ENCODE peak calls at places on chromosomes 1 and 21, in four cellular contexts. V is tibial nerve, F is body of pancreas, A is Karpas-422. L is an unnamed sample. For H3K27me3 and H3K4me1, the result is how much of the 10 kb centered on the place peaks cover.

GRCh38 chr21:26788783-26789182 is 56.4 kb downstream of the ADAMTS1 start:
- DNase-seq in V (no peak), A (no peak), F (peak), L (no peak)

GRCh38 chr1:244113532-244114320 is 62.6 kb downstream of the ZBTB18 start:
- DNase-seq in F (no peak), A (no peak), V (no peak), L (no peak)

GRCh38 chr1:17717595-17717994 is 37.5 kb upstream of the ACTL8 start:
- DNase-seq in F (no peak), A (no peak), V (no peak), L (no peak)

GRCh38 chr1:63752176-63752575 is 21.6 kb upstream of the ROR1 start:
- DNase-seq in F (no peak), V (no peak), A (no peak), L (no peak)

GRCh38 chr21:27407296-27407695 is 440.4 kb upstream of the ADAMTS5 start:
- DNase-seq in F (no peak), A (no peak), V (no peak), L (no peak)

GRCh38 chr1:238232036-238232744 is 341.5 kb upstream of the ZP4 start:
- DNase-seq in A (no peak), V (no peak), F (peak), L (no peak)

GRCh38 chr1:245605480-245606156 is 450.8 kb downstream of the KIF26B start:
- DNase-seq in A (no peak), F (peak), V (no peak), L (no peak)

GRCh38 chr1:70048336-70048735 is 157.0 kb downstream of the LRRC40 start:
- DNase-seq in A (no peak), F (no peak), V (no peak), L (no peak)

GRCh38 chr1:83053446-83053845 is 945.5 kb downstream of the TTLL7 start:
- DNase-seq in F (no peak), A (no peak), V (no peak), L (no peak)

GRCh38 chr1:67552336-67552759 is 122.1 kb upstream of the SERBP1 start:
- DNase-seq in A (peak), V (no peak), F (no peak), L (no peak)

GRCh38 chr1:85224734-85225623 is 24.2 kb upstream of the SYDE2 start:
- DNase-seq in A (no peak), V (no peak), F (peak), L (no peak)

GRCh38 chr1:158407092-158407491 is 7.8 kb upstream of the OR10T2 start:
- DNase-seq in V (no peak), A (no peak), F (no peak), L (no peak)

GRCh38 chr1:230891413-230891812 is 23.1 kb upstream of the C1orf198 start:
- DNase-seq in A (no peak), V (no peak), F (no peak), L (no peak)

GRCh38 chr1:31665264-31665878 is 20.7 kb upstream of the PEF1 start:
- DNase-seq in V (peak), F (no peak), A (no peak), L (no peak)

GRCh38 chr1:168372857-168373520 is 92.3 kb downstream of the TBX19 start:
- DNase-seq in V (no peak), F (no peak), A (no peak), L (no peak)

GRCh38 chr1:72235062-72235461 is 47.3 kb downstream of the NEGR1 start:
- DNase-seq in A (no peak), F (no peak), V (no peak), L (no peak)

GRCh38 chr1:235068155-235069121 is 60.2 kb downstream of the TOMM20 start:
- DNase-seq in A (no peak), V (no peak), F (no peak), L (no peak)
- H3K4me3 ChIP-seq in A (no peak), V (no peak), F (no peak), L (no peak)

DNA sequence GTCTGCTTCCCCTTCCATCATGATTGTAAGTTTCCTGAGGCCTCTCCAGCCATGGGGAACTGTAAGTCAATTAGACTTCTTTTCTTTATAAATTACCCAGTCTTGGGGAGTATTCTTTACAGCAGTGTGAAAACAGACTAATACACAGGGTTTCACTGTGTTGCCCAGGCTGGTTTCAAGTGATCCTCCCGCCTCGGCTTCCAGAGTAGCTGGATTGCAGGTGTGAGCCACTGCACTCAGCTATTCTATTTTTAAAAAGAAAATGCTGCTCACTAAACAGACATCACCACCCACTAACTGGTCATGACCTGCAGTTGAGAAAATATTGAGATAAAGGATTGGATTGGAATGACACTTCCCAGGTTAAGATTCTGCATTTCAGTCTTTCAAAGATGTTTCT is 20.8 kb upstream of the SLC2A7 start:
- DNase-seq in F (no peak), V (no peak), A (no peak), L (no peak)
- H3K27me3 ChIP-seq in F (under half), V (under half), A (under half), L (under half)

GRCh38 chr21:46152939-46153258 is 2.5 kb downstream of the FTCD start:
- DNase-seq in F (peak), V (no peak), A (no peak), L (no peak)

GRCh38 chr21:46153259-46154154 is 1.9 kb downstream of the FTCD start:
- DNase-seq in V (peak), A (peak), F (peak), L (no peak)

GRCh38 chr21:46151261-46151988 is 4.0 kb downstream of the FTCD start:
- DNase-seq in V (peak), F (no peak), A (no peak), L (no peak)

GRCh38 chr21:46150491-46151121 is 4.8 kb downstream of the FTCD start:
- DNase-seq in F (no peak), A (no peak), V (peak), L (no peak)

DNA sequence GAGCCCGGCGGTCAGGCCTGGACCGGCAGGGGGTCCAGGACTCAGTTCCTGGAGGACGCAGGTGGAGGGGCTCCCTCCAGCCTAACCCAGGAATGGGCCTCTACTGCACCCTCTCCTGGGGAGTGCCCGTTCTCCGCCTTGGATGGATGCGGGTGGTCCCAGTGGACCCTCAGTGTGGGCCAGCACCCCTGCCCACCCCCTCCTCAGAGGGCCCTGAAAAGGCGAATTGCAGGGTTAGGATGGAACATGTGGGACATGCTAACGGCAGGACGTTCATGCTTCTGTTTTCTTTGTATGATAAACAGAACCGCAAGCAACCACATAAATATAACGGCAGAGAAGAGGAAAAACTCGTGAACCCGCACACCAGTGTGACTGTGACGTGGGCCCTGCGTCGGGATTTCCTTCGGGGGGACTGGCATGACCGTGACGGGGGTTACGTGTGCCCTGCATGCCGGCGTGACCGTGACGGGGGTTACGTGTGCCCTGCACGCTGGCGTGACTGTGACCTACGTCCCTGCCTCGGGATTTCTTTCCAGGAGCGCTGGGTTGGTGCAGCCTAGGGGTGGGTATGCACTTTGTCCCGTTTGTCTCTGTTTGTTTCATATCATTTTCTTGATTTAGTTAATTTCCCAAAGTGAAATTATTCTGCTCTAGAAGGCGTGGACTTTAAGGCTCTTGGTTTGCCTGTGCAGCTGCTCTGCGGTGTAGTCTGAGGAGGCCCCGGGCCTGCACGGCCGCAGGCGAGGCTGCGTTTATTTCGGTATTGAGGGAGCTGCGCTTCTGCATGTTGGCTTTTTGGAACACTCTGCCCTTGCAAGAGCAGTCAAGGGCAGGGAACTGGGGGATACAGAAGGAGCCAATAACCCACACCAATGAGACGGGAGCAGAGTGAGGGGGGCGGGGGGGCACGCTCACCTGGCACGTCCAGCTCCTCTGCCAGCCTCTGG is 3.1 kb downstream of the FTCD start:
- DNase-seq in F (peak), A (no peak), V (no peak), L (no peak)
- H3K4me1 ChIP-seq in F (under half), A (under half), V (under half), L (under half)

GRCh38 chr1:1436634-1437032 is 1.1 kb downstream of the VWA1 start:
- DNase-seq in A (no peak), F (no peak), V (no peak), L (no peak)
- H3K4me3 ChIP-seq in A (no peak), F (no peak), V (peak), L (peak)

GRCh38 chr1:218673170-218673569 is 328.0 kb downstream of the TGFB2 start:
- DNase-seq in A (no peak), F (no peak), V (no peak), L (no peak)

GRCh38 chr1:218676991-218677390 is 331.9 kb downstream of the TGFB2 start:
- DNase-seq in V (no peak), F (no peak), A (no peak), L (no peak)

GRCh38 chr1:218670875-218671274 is 325.7 kb downstream of the TGFB2 start:
- DNase-seq in A (no peak), F (no peak), V (no peak), L (no peak)

GRCh38 chr1:218671573-218671972 is 326.4 kb downstream of the TGFB2 start:
- DNase-seq in V (no peak), A (no peak), F (no peak), L (no peak)

DNA sequence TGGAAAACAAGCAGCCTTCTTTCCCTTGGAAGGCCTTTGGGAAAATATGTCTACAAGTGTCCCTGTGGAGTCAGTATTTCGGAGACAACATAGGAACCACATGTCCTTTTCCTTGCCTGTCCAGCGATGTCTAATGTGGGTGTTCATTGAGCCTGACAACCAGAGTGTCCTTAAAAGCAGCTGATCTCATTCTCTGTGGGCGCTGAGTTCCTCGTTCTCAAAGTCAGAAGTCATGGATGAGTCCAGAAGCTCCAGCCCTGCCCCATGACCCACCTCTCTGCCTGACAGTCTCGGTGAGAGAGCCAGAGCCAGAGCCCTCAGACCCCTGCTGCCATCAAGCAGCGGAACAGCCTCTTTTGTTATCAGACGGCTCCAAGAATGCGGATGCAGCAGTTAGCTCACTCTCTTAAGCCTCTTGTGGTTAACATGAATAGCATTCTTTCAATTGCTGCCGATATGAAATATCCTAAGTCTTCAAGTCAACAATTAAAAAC is 329.2 kb downstream of the TGFB2 start:
- DNase-seq in V (no peak), F (peak), A (no peak), L (no peak)
- H3K27me3 ChIP-seq in V (under half), F (under half), A (under half), L (under half)

DNA sequence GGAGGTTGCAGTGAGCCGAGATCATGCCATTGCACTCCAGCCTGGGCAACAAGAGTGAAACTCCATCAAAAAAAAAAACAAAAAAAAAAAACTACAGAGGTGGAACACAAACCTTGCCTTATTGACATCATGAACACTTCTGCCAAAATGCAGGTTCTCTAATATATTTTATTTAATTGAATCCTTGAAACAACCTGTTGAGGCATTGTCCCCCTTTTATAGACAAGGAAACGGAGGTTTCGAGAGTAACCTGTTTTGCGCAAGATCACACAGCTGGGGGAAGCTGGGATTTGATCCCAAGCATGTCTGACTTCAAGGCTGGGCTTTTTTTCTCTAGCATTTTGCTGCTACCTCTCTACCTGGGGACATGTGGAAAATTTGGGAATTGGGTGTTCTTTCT is 2.8 kb downstream of the SZRD1 start:
- DNase-seq in A (no peak), V (no peak), F (no peak), L (no peak)
- H3K4me1 ChIP-seq in A (under half), V (under half), F (half or more), L (half or more)

DNA sequence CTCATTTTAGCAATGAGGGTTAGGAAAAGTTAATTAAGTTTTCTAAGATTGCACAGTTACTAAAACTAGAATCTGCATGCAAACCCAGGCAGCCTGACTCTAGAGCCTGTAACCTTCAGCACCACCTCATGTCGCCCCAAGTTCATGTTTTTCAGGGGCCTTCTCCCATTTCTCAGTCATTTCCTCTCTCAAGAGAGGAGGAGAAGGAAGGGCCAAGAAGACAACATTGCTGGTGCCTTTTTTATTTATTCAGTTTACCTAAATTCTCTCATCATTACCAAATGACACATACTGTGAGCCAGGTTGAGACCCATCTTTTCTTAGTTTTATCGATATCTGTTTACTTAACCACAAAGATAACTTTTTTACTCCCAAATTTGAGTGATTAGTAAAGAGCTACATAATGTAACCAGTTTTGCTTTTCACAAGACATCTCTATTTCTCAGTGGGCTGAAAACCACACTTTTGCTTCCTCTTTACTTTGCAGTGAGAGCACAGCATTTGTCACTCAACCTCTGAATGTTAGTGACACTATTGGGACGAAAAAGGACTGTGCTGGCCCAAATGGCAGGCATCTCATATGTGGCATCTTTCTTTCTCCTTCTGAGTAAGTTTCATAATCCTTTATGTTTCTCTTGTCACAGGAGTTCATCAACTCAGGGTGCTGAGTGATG is at the start of gene CD101:
- DNase-seq in V (no peak), A (no peak), F (no peak), L (no peak)
- H3K4me3 ChIP-seq in V (no peak), A (no peak), F (no peak), L (no peak)

DNA sequence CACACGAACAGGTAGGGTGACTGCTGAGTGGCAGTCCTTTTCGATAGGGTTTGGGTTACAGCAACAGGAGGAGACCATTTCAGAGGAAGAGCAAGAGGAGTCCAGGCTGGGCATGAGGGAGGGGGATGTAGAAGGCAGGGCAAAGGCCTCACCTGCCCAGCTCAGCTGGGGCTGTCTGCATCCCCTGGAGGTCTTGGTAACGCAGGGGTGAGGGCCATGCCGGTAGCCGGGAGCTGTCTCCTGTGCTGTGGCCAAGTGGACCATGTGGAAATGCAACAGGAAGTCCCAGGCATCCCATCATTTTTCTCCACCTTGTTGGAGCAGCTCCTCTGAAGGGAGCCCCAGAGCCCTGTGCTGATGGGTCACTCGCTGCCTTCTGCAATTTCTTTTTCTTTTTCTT is 105.4 kb upstream of the C1orf174 start:
- DNase-seq in V (no peak), A (no peak), F (no peak), L (no peak)
- H3K27me3 ChIP-seq in V (under half), A (under half), F (under half), L (under half)

L was measured in esophagus squamous epithelium.